ENCODE peak calls at places on chromosomes 16 and 17, in four cellular contexts. J, F, W and D are unnamed samples.

GRCh38 chr16:49366669-49367068 is 6.9 kb upstream of the C16orf78 start:
- DNase-seq in J (no peak), F (no peak), W (no peak), D (no peak)

GRCh38 chr17:14712471-14713075 is 411.7 kb downstream of the HS3ST3B1 start:
- DNase-seq in J (no peak), F (no peak), W (no peak), D (no peak)

GRCh38 chr16:12016166-12016947 is 39.8 kb downstream of the SNX29 start:
- DNase-seq in J (no peak), F (no peak), W (no peak), D (no peak)

GRCh38 chr17:50163846-50164696 is 1.7 kb upstream of the SGCA start:
- DNase-seq in J (no peak), F (no peak), W (no peak), D (no peak)

GRCh38 chr16:57677622-57678369 is 9.7 kb downstream of the ADGRG3 start:
- DNase-seq in J (no peak), F (peak), W (no peak), D (no peak)

GRCh38 chr16:68283346-68283745 is 19.0 kb downstream of the SLC7A6 start:
- DNase-seq in J (no peak), F (no peak), W (no peak), D (no peak)

GRCh38 chr17:1108810-1109605 is 70.8 kb downstream of the ABR start:
- DNase-seq in J (peak), F (peak), W (peak), D (no peak)

GRCh38 chr17:67635688-67636087 is 82.0 kb upstream of the NOL11 start:
- DNase-seq in J (no peak), F (no peak), W (no peak), D (no peak)

GRCh38 chr16:53893731-53894435 is 189.9 kb downstream of the FTO start:
- DNase-seq in J (no peak), F (peak), W (peak), D (peak)

GRCh38 chr16:20865420-20866126 is 34.6 kb downstream of the DCUN1D3 start:
- DNase-seq in J (no peak), F (peak), W (no peak), D (no peak)

GRCh38 chr16:30457743-30458560 is 12.3 kb upstream of the SEPHS2 start:
- DNase-seq in J (no peak), F (no peak), W (no peak), D (no peak)

GRCh38 chr17:55654015-55654414 is 68.6 kb downstream of the TMEM100 start:
- DNase-seq in J (no peak), F (no peak), W (no peak), D (no peak)

GRCh38 chr17:17342242-17342945 is 39.2 kb downstream of the NT5M start:
- DNase-seq in J (no peak), F (no peak), W (no peak), D (no peak)
- TF ChIP-seq CTCF in J (no peak), F (no peak), W (no peak), D (no peak)

GRCh38 chr17:17742133-17742621 is 60.9 kb downstream of the RAI1 start:
- DNase-seq in J (no peak), F (no peak), W (no peak), D (no peak)
- H3K27ac ChIP-seq in J (no peak), F (no peak), W (no peak), D (no peak)

DNA sequence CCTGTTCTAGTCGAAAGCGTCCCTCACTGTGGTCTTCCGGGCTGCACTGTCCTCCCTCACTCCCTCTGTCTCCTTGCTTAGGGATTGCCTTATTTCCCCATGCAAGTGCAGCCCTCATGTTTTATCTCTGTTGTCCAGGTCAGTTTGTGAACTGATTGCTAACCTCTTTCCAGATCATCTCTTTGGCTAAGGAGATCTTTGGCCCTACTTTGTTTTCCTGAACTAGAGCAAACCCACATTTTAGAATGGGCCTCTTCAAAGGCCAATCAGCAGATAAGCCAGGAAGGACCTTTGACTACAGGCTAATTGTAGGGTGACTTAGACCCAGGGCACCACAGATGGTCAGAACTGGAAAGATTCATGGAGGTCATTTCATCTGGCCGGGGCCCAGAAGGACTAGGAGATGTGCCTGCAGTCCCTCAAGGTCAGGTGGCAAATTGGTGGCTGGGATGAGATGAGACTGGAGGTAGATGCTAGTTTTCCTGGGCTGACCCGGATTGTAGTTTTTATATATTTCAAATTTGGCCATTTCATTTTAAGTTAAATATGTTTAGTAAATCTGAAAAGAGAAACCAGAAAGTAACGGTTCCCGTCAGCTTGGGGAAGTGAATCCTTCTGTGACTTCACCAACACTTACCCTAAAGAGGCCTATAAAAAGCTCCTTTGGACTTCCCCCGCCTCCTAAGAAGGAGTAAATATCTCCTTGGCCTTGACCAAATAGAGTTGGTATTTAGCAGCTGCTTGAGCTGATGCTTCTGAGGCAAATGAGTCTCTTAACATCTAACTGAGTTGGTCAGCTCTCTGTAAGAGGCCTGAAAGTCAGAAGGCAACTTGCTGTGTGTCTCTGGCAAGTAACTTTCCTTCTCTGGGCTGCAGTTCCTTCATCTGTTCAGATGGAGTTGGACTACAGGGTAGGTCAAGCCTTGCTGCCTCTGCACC is 6.3 kb upstream of the SLC25A19 start:
- DNase-seq in J (no peak), F (no peak), W (no peak), D (no peak)
- H3K4me3 ChIP-seq in J (no peak), F (no peak), W (no peak), D (no peak)

GRCh38 chr17:5034063-5034462 is 1.2 kb downstream of the SLC52A1 start:
- DNase-seq in J (no peak), F (no peak), W (no peak), D (no peak)
- TF ChIP-seq CTCF in J (no peak), F (no peak), W (no peak), D (no peak)